ENCODE peak calls at places on chromosomes 1 and 21, in four cellular contexts. T is activated CD4-positive, alpha-beta T cell treated with anti-CD3 and anti-CD28 coated beads for 48 hours; M is fibroblast of mammary gland; F is brain microvascular endothelial cell. C is an unnamed sample.

GRCh38 chr1:174964261-174964984 is 35.3 kb upstream of the CACYBP start:
- DNase-seq in T (no peak), M (peak; percentile 32), F (no peak), C (peak; percentile 30)

GRCh38 chr1:97277891-97278662 is 556.5 kb downstream of the PTBP2 start:
- DNase-seq in F (no peak), T (no peak), M (peak; percentile 93), C (no peak)

GRCh38 chr1:65423884-65424655 is 3.6 kb downstream of the LEPR start:
- DNase-seq in M (peak; percentile 94), F (peak; percentile 86), T (peak; percentile 9), C (peak; percentile 11)

GRCh38 chr1:54814148-54814498 is 13.0 kb upstream of the TTC22 start:
- DNase-seq in F (no peak), M (no peak), T (no peak), C (no peak)

GRCh38 chr21:14306143-14306907 is 76.6 kb downstream of the HSPA13 start:
- DNase-seq in M (peak; percentile 39), F (no peak), T (no peak), C (no peak)

GRCh38 chr1:113874017-113874879 is 2.7 kb upstream of the PTPN22 start:
- DNase-seq in F (no peak), T (peak; percentile 29), M (peak; percentile 6), C (peak; percentile 33)

GRCh38 chr21:45747802-45748445 is 104.4 kb downstream of the PCBP3 start:
- DNase-seq in M (peak; percentile 62), T (no peak), F (no peak), C (no peak)

GRCh38 chr1:232170909-232171308 is 459.0 kb downstream of the SIPA1L2 start:
- DNase-seq in T (no peak), F (no peak), M (no peak), C (no peak)

GRCh38 chr1:67061266-67061665 is 7.3 kb upstream of the SLC35D1 start:
- DNase-seq in T (no peak), M (no peak), F (no peak), C (no peak)

GRCh38 chr1:28160677-28161328 is 15.7 kb downstream of the PTAFR start:
- DNase-seq in F (peak; percentile 49), M (peak; percentile 84), T (no peak), C (no peak)

GRCh38 chr1:59926381-59927243 is at the start of gene CYP2J2:
- DNase-seq in T (peak; percentile 46), F (no peak), M (peak; percentile 8), C (peak; percentile 58)

GRCh38 chr1:163614346-163614745 is 292.6 kb downstream of the NUF2 start:
- DNase-seq in F (no peak), T (no peak), M (no peak), C (no peak)

GRCh38 chr1:89310505-89310904 is 37.8 kb upstream of the GBP5 start:
- DNase-seq in M (peak; percentile 28), F (no peak), T (no peak), C (no peak)

GRCh38 chr1:56429288-56429687 is 150.1 kb downstream of the PLPP3 start:
- DNase-seq in T (no peak), M (no peak), F (no peak), C (no peak)

GRCh38 chr1:197614916-197615692 is 160.2 kb downstream of the DENND1B start:
- DNase-seq in F (peak; percentile 46), M (peak; percentile 52), T (peak; percentile 26), C (peak; percentile 38)

GRCh38 chr1:113399063-113399583 is 8.8 kb downstream of the MAGI3 start:
- DNase-seq in M (no peak), T (no peak), F (no peak), C (no peak)

GRCh38 chr1:153422450-153423068 is 6.2 kb downstream of the S100A7A start:
- DNase-seq in M (peak; percentile 61), F (peak; percentile 59), T (peak; percentile 72), C (peak; percentile 76)

GRCh38 chr1:192516776-192517297 is 58.7 kb upstream of the RGS1 start:
- DNase-seq in T (peak; percentile 56), M (no peak), F (no peak), C (peak; percentile 71)